ENCODE peak calls at places on chromosomes 6 and 20, in five cellular contexts. I is HFFc6, F is SK-N-DZ, E is ovary, N is NCI-H2081. M is an unnamed sample.

GRCh38 chr6:35161776-35162607 is 20.9 kb upstream of the TCP11 start:
- DNase-seq in I (no peak), F (no peak), E (no peak), N (no peak), M (no peak)

GRCh38 chr6:150898390-150899170 is 33.1 kb downstream of the MTHFD1L start:
- DNase-seq in I (no peak), F (no peak), E (no peak), N (no peak), M (no peak)

GRCh38 chr20:24153101-24154040 is 164.8 kb upstream of the GGTLC1 start:
- DNase-seq in I (no peak), F (no peak), E (no peak), N (no peak), M (no peak)

GRCh38 chr6:142816024-142816423 is 129.0 kb downstream of the HIVEP2 start:
- DNase-seq in I (no peak), F (no peak), E (no peak), N (no peak), M (no peak)

GRCh38 chr6:37514377-37514776 is 14.7 kb upstream of the CCDC167 start:
- DNase-seq in I (peak), F (no peak), E (no peak), N (no peak), M (peak)

GRCh38 chr6:119052292-119052889 is 26.1 kb downstream of the FAM184A start:
- DNase-seq in I (no peak), F (no peak), E (no peak), N (no peak), M (no peak)

GRCh38 chr6:77880501-77880900 is 227.7 kb downstream of the MEI4 start:
- DNase-seq in I (no peak), F (no peak), E (no peak), N (no peak), M (no peak)

GRCh38 chr20:42082611-42083010 is 464.4 kb upstream of the CHD6 start:
- DNase-seq in I (peak), F (no peak), E (no peak), N (no peak), M (no peak)

GRCh38 chr6:114453737-114454276 is 111.0 kb upstream of the HS3ST5 start:
- DNase-seq in I (no peak), F (no peak), E (no peak), N (no peak), M (no peak)

GRCh38 chr20:25246182-25246943 is 1.5 kb upstream of the PYGB start:
- DNase-seq in I (no peak), F (peak), E (no peak), N (no peak), M (no peak)

GRCh38 chr20:40741507-40742106 is 52.6 kb upstream of the MAFB start:
- DNase-seq in I (peak), F (peak), E (no peak), N (peak), M (peak)

GRCh38 chr6:54196905-54197304 is 85.7 kb downstream of the MLIP start:
- DNase-seq in I (no peak), F (no peak), E (no peak), N (no peak), M (no peak)

GRCh38 chr6:160226118-160226541 is 32.5 kb downstream of the SLC22A2 start:
- DNase-seq in I (no peak), F (no peak), E (no peak), N (no peak), M (no peak)